ENCODE peak calls at places on chromosomes 1 and 21, in ten cellular contexts. One of them, this sample, is unnamed.

GRCh38 chr1:54193453-54193852 is 6.4 kb downstream of the CYB5RL start:
- DNase-seq in cardiac muscle cell: no peak
- DNase-seq in GM13976: no peak
- DNase-seq in renal cortical epithelial cell: no peak
- DNase-seq in myocyte: no peak
- DNase-seq in astrocyte of the spinal cord: no peak
- DNase-seq in CD8-positive, alpha-beta memory T cell: no peak
- DNase-seq in DMS153: no peak
- DNase-seq in mucosa of gallbladder: no peak
- DNase-seq in NCI-H2081: no peak
- DNase-seq in this sample: no peak

GRCh38 chr1:228996286-228996685 is 261.0 kb downstream of the RHOU start:
- DNase-seq in cardiac muscle cell: no peak
- DNase-seq in GM13976: no peak
- DNase-seq in renal cortical epithelial cell: no peak
- DNase-seq in myocyte: no peak
- DNase-seq in astrocyte of the spinal cord: no peak
- DNase-seq in CD8-positive, alpha-beta memory T cell: no peak
- DNase-seq in DMS153: no peak
- DNase-seq in mucosa of gallbladder: no peak
- DNase-seq in NCI-H2081: no peak
- DNase-seq in this sample: no peak

GRCh38 chr1:20356850-20357459 is 66.3 kb downstream of the VWA5B1 start:
- DNase-seq in cardiac muscle cell: no peak
- DNase-seq in GM13976: no peak
- DNase-seq in renal cortical epithelial cell: no peak
- DNase-seq in myocyte: no peak
- DNase-seq in astrocyte of the spinal cord: no peak
- DNase-seq in CD8-positive, alpha-beta memory T cell: no peak
- DNase-seq in DMS153: no peak
- DNase-seq in mucosa of gallbladder: no peak
- DNase-seq in NCI-H2081: no peak
- DNase-seq in this sample: no peak

GRCh38 chr1:40450491-40451237 is 388 bp downstream of the ZFP69B start:
- DNase-seq in cardiac muscle cell: no peak
- DNase-seq in GM13976: peak; percentile 77
- DNase-seq in renal cortical epithelial cell: peak; percentile 84
- DNase-seq in myocyte: no peak
- DNase-seq in astrocyte of the spinal cord: peak; percentile 76
- DNase-seq in CD8-positive, alpha-beta memory T cell: peak; percentile 65
- DNase-seq in DMS153: peak; percentile 62
- DNase-seq in mucosa of gallbladder: no peak
- DNase-seq in NCI-H2081: peak; percentile 34
- DNase-seq in this sample: peak; percentile 20

GRCh38 chr1:12132078-12132477 is 34.7 kb upstream of the TNFRSF1B start:
- DNase-seq in cardiac muscle cell: no peak
- DNase-seq in GM13976: no peak
- DNase-seq in renal cortical epithelial cell: no peak
- DNase-seq in myocyte: no peak
- DNase-seq in astrocyte of the spinal cord: no peak
- DNase-seq in CD8-positive, alpha-beta memory T cell: no peak
- DNase-seq in DMS153: no peak
- DNase-seq in mucosa of gallbladder: no peak
- DNase-seq in NCI-H2081: no peak
- DNase-seq in this sample: no peak

GRCh38 chr1:196933531-196934189 is 9.9 kb upstream of the CFHR2 start:
- DNase-seq in cardiac muscle cell: no peak
- DNase-seq in GM13976: no peak
- DNase-seq in renal cortical epithelial cell: no peak
- DNase-seq in myocyte: no peak
- DNase-seq in astrocyte of the spinal cord: no peak
- DNase-seq in CD8-positive, alpha-beta memory T cell: no peak
- DNase-seq in DMS153: no peak
- DNase-seq in mucosa of gallbladder: no peak
- DNase-seq in NCI-H2081: no peak
- DNase-seq in this sample: no peak

GRCh38 chr1:46248122-46248920 is 758 bp downstream of the RAD54L start:
- DNase-seq in cardiac muscle cell: peak; percentile 21
- DNase-seq in GM13976: peak; percentile 25
- DNase-seq in renal cortical epithelial cell: peak; percentile 19
- DNase-seq in myocyte: no peak
- DNase-seq in astrocyte of the spinal cord: no peak
- DNase-seq in CD8-positive, alpha-beta memory T cell: no peak
- DNase-seq in DMS153: peak; percentile 38
- DNase-seq in mucosa of gallbladder: no peak
- DNase-seq in NCI-H2081: peak; percentile 59
- DNase-seq in this sample: peak; percentile 36

GRCh38 chr1:236636017-236636416 is 31.7 kb upstream of the HEATR1 start:
- DNase-seq in cardiac muscle cell: no peak
- DNase-seq in GM13976: no peak
- DNase-seq in renal cortical epithelial cell: no peak
- DNase-seq in myocyte: no peak
- DNase-seq in astrocyte of the spinal cord: no peak
- DNase-seq in CD8-positive, alpha-beta memory T cell: no peak
- DNase-seq in DMS153: no peak
- DNase-seq in mucosa of gallbladder: no peak
- DNase-seq in NCI-H2081: no peak
- DNase-seq in this sample: no peak

GRCh38 chr1:52139817-52140540 is 1.9 kb upstream of the ZFYVE9 start:
- DNase-seq in cardiac muscle cell: no peak
- DNase-seq in GM13976: peak; percentile 74
- DNase-seq in renal cortical epithelial cell: peak; percentile 89
- DNase-seq in myocyte: peak; percentile 64
- DNase-seq in astrocyte of the spinal cord: peak; percentile 85
- DNase-seq in CD8-positive, alpha-beta memory T cell: peak; percentile 2
- DNase-seq in DMS153: no peak
- DNase-seq in mucosa of gallbladder: no peak
- DNase-seq in NCI-H2081: no peak
- DNase-seq in this sample: peak; percentile 94

GRCh38 chr1:64087768-64088167 is 115.7 kb upstream of the UBE2U start:
- DNase-seq in cardiac muscle cell: no peak
- DNase-seq in GM13976: no peak
- DNase-seq in renal cortical epithelial cell: no peak
- DNase-seq in myocyte: no peak
- DNase-seq in astrocyte of the spinal cord: peak; percentile 71
- DNase-seq in CD8-positive, alpha-beta memory T cell: no peak
- DNase-seq in DMS153: no peak
- DNase-seq in mucosa of gallbladder: no peak
- DNase-seq in NCI-H2081: no peak
- DNase-seq in this sample: peak; percentile 79

GRCh38 chr1:50332941-50333594 is 90.2 kb downstream of the DMRTA2 start:
- DNase-seq in cardiac muscle cell: peak; percentile 78
- DNase-seq in GM13976: peak; percentile 87
- DNase-seq in renal cortical epithelial cell: no peak
- DNase-seq in myocyte: peak; percentile 18
- DNase-seq in astrocyte of the spinal cord: peak; percentile 32
- DNase-seq in CD8-positive, alpha-beta memory T cell: peak; percentile 40
- DNase-seq in DMS153: peak; percentile 47
- DNase-seq in mucosa of gallbladder: peak; percentile 28
- DNase-seq in NCI-H2081: peak; percentile 84
- DNase-seq in this sample: no peak

GRCh38 chr1:62746809-62747138 is 37.2 kb upstream of the ATG4C start:
- DNase-seq in cardiac muscle cell: no peak
- DNase-seq in GM13976: no peak
- DNase-seq in renal cortical epithelial cell: no peak
- DNase-seq in myocyte: no peak
- DNase-seq in astrocyte of the spinal cord: no peak
- DNase-seq in CD8-positive, alpha-beta memory T cell: no peak
- DNase-seq in DMS153: no peak
- DNase-seq in mucosa of gallbladder: no peak
- DNase-seq in NCI-H2081: no peak
- DNase-seq in this sample: no peak

GRCh38 chr1:18948048-18948912 is 8.2 kb downstream of the IFFO2 start:
- DNase-seq in cardiac muscle cell: no peak
- DNase-seq in GM13976: no peak
- DNase-seq in renal cortical epithelial cell: peak; percentile 90
- DNase-seq in myocyte: peak; percentile 81
- DNase-seq in astrocyte of the spinal cord: peak; percentile 61
- DNase-seq in CD8-positive, alpha-beta memory T cell: peak; percentile 63
- DNase-seq in DMS153: no peak
- DNase-seq in mucosa of gallbladder: no peak
- DNase-seq in NCI-H2081: no peak
- DNase-seq in this sample: peak; percentile 68

GRCh38 chr21:37582613-37583012 is 216.0 kb downstream of the DYRK1A start:
- DNase-seq in cardiac muscle cell: peak; percentile 60
- DNase-seq in GM13976: peak; percentile 61
- DNase-seq in renal cortical epithelial cell: peak; percentile 64
- DNase-seq in myocyte: peak; percentile 71
- DNase-seq in astrocyte of the spinal cord: peak; percentile 73
- DNase-seq in CD8-positive, alpha-beta memory T cell: no peak
- DNase-seq in DMS153: no peak
- DNase-seq in mucosa of gallbladder: peak; percentile 13
- DNase-seq in NCI-H2081: no peak
- DNase-seq in this sample: peak; percentile 78

GRCh38 chr1:1082239-1083180 is 8.4 kb upstream of the RNF223 start:
- DNase-seq in cardiac muscle cell: no peak
- DNase-seq in GM13976: no peak
- DNase-seq in renal cortical epithelial cell: no peak
- DNase-seq in myocyte: no peak
- DNase-seq in astrocyte of the spinal cord: no peak
- DNase-seq in CD8-positive, alpha-beta memory T cell: no peak
- DNase-seq in DMS153: no peak
- DNase-seq in mucosa of gallbladder: no peak
- DNase-seq in NCI-H2081: no peak
- DNase-seq in this sample: no peak

GRCh38 chr1:203448521-203449061 is 27.0 kb upstream of the PRELP start:
- DNase-seq in cardiac muscle cell: no peak
- DNase-seq in GM13976: no peak
- DNase-seq in renal cortical epithelial cell: no peak
- DNase-seq in myocyte: no peak
- DNase-seq in astrocyte of the spinal cord: no peak
- DNase-seq in CD8-positive, alpha-beta memory T cell: no peak
- DNase-seq in DMS153: no peak
- DNase-seq in mucosa of gallbladder: no peak
- DNase-seq in NCI-H2081: peak; percentile 65
- DNase-seq in this sample: no peak

GRCh38 chr1:165824269-165824643 is 3.2 kb upstream of the UCK2 start:
- DNase-seq in cardiac muscle cell: no peak
- DNase-seq in GM13976: no peak
- DNase-seq in renal cortical epithelial cell: no peak
- DNase-seq in myocyte: peak; percentile 53
- DNase-seq in astrocyte of the spinal cord: no peak
- DNase-seq in CD8-positive, alpha-beta memory T cell: no peak
- DNase-seq in DMS153: no peak
- DNase-seq in mucosa of gallbladder: no peak
- DNase-seq in NCI-H2081: no peak
- DNase-seq in this sample: peak; percentile 78

GRCh38 chr1:183180634-183181056 is 5.4 kb upstream of the LAMC2 start:
- DNase-seq in cardiac muscle cell: peak; percentile 12
- DNase-seq in GM13976: peak; percentile 62
- DNase-seq in renal cortical epithelial cell: peak; percentile 98
- DNase-seq in myocyte: peak; percentile 83
- DNase-seq in astrocyte of the spinal cord: peak; percentile 82
- DNase-seq in CD8-positive, alpha-beta memory T cell: no peak
- DNase-seq in DMS153: peak; percentile 62
- DNase-seq in mucosa of gallbladder: no peak
- DNase-seq in NCI-H2081: no peak
- DNase-seq in this sample: peak; percentile 90

GRCh38 chr1:12708396-12708795 is 7.5 kb upstream of the AADACL3 start:
- DNase-seq in cardiac muscle cell: no peak
- DNase-seq in GM13976: no peak
- DNase-seq in renal cortical epithelial cell: no peak
- DNase-seq in myocyte: no peak
- DNase-seq in astrocyte of the spinal cord: no peak
- DNase-seq in CD8-positive, alpha-beta memory T cell: no peak
- DNase-seq in DMS153: no peak
- DNase-seq in mucosa of gallbladder: no peak
- DNase-seq in NCI-H2081: no peak
- DNase-seq in this sample: no peak

GRCh38 chr21:17550671-17551308 is 37.9 kb downstream of the CXADR start:
- DNase-seq in cardiac muscle cell: no peak
- DNase-seq in GM13976: no peak
- DNase-seq in renal cortical epithelial cell: peak; percentile 22
- DNase-seq in myocyte: no peak
- DNase-seq in astrocyte of the spinal cord: no peak
- DNase-seq in CD8-positive, alpha-beta memory T cell: no peak
- DNase-seq in DMS153: no peak
- DNase-seq in mucosa of gallbladder: no peak
- DNase-seq in NCI-H2081: no peak
- DNase-seq in this sample: no peak

GRCh38 chr21:33070921-33071877 is 1.3 kb downstream of the OLIG1 start:
- DNase-seq in cardiac muscle cell: peak; percentile 13
- DNase-seq in GM13976: peak; percentile 46
- DNase-seq in renal cortical epithelial cell: no peak
- DNase-seq in myocyte: no peak
- DNase-seq in astrocyte of the spinal cord: peak; percentile 15
- DNase-seq in CD8-positive, alpha-beta memory T cell: no peak
- DNase-seq in DMS153: no peak
- DNase-seq in mucosa of gallbladder: no peak
- DNase-seq in NCI-H2081: no peak
- DNase-seq in this sample: no peak

GRCh38 chr1:171841931-171842723 is 829 bp downstream of the DNM3 start:
- DNase-seq in cardiac muscle cell: peak; percentile 8
- DNase-seq in GM13976: peak; percentile 26
- DNase-seq in renal cortical epithelial cell: peak; percentile 7
- DNase-seq in myocyte: no peak
- DNase-seq in astrocyte of the spinal cord: no peak
- DNase-seq in CD8-positive, alpha-beta memory T cell: no peak
- DNase-seq in DMS153: no peak
- DNase-seq in mucosa of gallbladder: no peak
- DNase-seq in NCI-H2081: peak; percentile 33
- DNase-seq in this sample: no peak

GRCh38 chr1:210741564-210741963 is 392.4 kb downstream of the KCNH1 start:
- DNase-seq in cardiac muscle cell: no peak
- DNase-seq in GM13976: no peak
- DNase-seq in renal cortical epithelial cell: no peak
- DNase-seq in myocyte: no peak
- DNase-seq in astrocyte of the spinal cord: no peak
- DNase-seq in CD8-positive, alpha-beta memory T cell: no peak
- DNase-seq in DMS153: no peak
- DNase-seq in mucosa of gallbladder: no peak
- DNase-seq in NCI-H2081: no peak
- DNase-seq in this sample: no peak

GRCh38 chr21:41964171-41964570 is 10.4 kb upstream of the C2CD2 start:
- DNase-seq in cardiac muscle cell: no peak
- DNase-seq in GM13976: no peak
- DNase-seq in renal cortical epithelial cell: no peak
- DNase-seq in myocyte: no peak
- DNase-seq in astrocyte of the spinal cord: no peak
- DNase-seq in CD8-positive, alpha-beta memory T cell: no peak
- DNase-seq in DMS153: no peak
- DNase-seq in mucosa of gallbladder: no peak
- DNase-seq in NCI-H2081: no peak
- DNase-seq in this sample: no peak